ENCODE peak calls at places on chromosome 11, in six cellular contexts. O is activated naive CD4-positive, alpha-beta T cell; Z is mucosa of descending colon; M is foreskin fibroblast; C is nephron progenitor cell; P is activated T-helper 9 cell treated with anti-CD3 and anti-CD28 coated beads, Interleukin-2, amount 50 U/mL, for 16 hours. E is an unnamed sample.

GRCh38 chr11:70005107-70005818 is 72.9 kb upstream of the ANO1 start:
- DNase-seq in O (no peak), Z (no peak), M (peak; percentile 64), C (no peak), P (no peak), E (no peak)

GRCh38 chr11:11463397-11463796 is 110.3 kb upstream of the CSNK2A3 start:
- DNase-seq in O (no peak), Z (no peak), M (peak; percentile 61), C (peak; percentile 60), P (no peak), E (no peak)

GRCh38 chr11:105456950-105457349 is 152.9 kb upstream of the GRIA4 start:
- DNase-seq in O (no peak), Z (no peak), M (no peak), C (no peak), P (no peak), E (peak; percentile 17)

GRCh38 chr11:22711880-22712279 is 45.5 kb downstream of the GAS2 start:
- DNase-seq in O (no peak), Z (peak; percentile 86), M (no peak), C (no peak), P (no peak), E (no peak)

GRCh38 chr11:93871521-93871920 is 21.1 kb upstream of the VSTM5 start:
- DNase-seq in O (no peak), Z (no peak), M (no peak), C (no peak), P (no peak), E (no peak)

GRCh38 chr11:47377571-47378010 is 756 bp downstream of the SPI1 start:
- DNase-seq in O (no peak), Z (no peak), M (no peak), C (no peak), P (no peak), E (no peak)

GRCh38 chr11:132650969-132651720 is 881.2 kb downstream of the OPCML start:
- DNase-seq in O (no peak), Z (no peak), M (no peak), C (no peak), P (no peak), E (no peak)

GRCh38 chr11:63882555-63883242 is 34.3 kb downstream of the RCOR2 start:
- DNase-seq in O (no peak), Z (no peak), M (no peak), C (no peak), P (no peak), E (peak; percentile 73)

GRCh38 chr11:35178067-35178805 is 39.3 kb downstream of the CD44 start:
- DNase-seq in O (no peak), Z (no peak), M (no peak), C (no peak), P (no peak), E (no peak)

GRCh38 chr11:3135491-3136440 is 29.3 kb downstream of the OSBPL5 start:
- DNase-seq in O (no peak), Z (no peak), M (no peak), C (peak; percentile 10), P (no peak), E (peak; percentile 58)

GRCh38 chr11:91660036-91660435 is 564.6 kb upstream of the FAT3 start:
- DNase-seq in O (no peak), Z (no peak), M (no peak), C (no peak), P (no peak), E (no peak)

GRCh38 chr11:74085542-74085892 is 76.6 kb upstream of the UCP3 start:
- DNase-seq in O (no peak), Z (peak; percentile 16), M (peak; percentile 17), C (no peak), P (no peak), E (no peak)

GRCh38 chr11:107859459-107860239 is 1.1 kb upstream of the SLC35F2 start:
- DNase-seq in O (no peak), Z (peak; percentile 79), M (peak; percentile 49), C (peak; percentile 20), P (peak; percentile 13), E (peak; percentile 53)

GRCh38 chr11:33936745-33937612 is 45.1 kb upstream of the LMO2 start:
- DNase-seq in O (no peak), Z (peak; percentile 12), M (peak; percentile 59), C (no peak), P (no peak), E (no peak)

GRCh38 chr11:79925570-79925969 is 484.7 kb upstream of the TENM4 start:
- DNase-seq in O (no peak), Z (no peak), M (no peak), C (no peak), P (no peak), E (no peak)

GRCh38 chr11:125603207-125603606 is 10.6 kb downstream of the STT3A start:
- DNase-seq in O (no peak), Z (no peak), M (no peak), C (no peak), P (no peak), E (no peak)

GRCh38 chr11:11382858-11383532 is 29.9 kb upstream of the CSNK2A3 start:
- DNase-seq in O (no peak), Z (no peak), M (peak; percentile 31), C (no peak), P (no peak), E (no peak)

GRCh38 chr11:115893701-115894100 is 389.5 kb upstream of the CADM1 start:
- DNase-seq in O (no peak), Z (no peak), M (no peak), C (no peak), P (no peak), E (no peak)

GRCh38 chr11:65126624-65127274 is 4.6 kb downstream of the MRPL49 start:
- DNase-seq in O (no peak), Z (no peak), M (no peak), C (no peak), P (no peak), E (no peak)

GRCh38 chr11:67453816-67454732 is 1.1 kb upstream of the CABP4 start:
- DNase-seq in O (no peak), Z (no peak), M (no peak), C (no peak), P (no peak), E (no peak)

GRCh38 chr11:42179211-42179610 is 719.8 kb upstream of the LRRC4C start:
- DNase-seq in O (no peak), Z (no peak), M (no peak), C (no peak), P (no peak), E (no peak)

GRCh38 chr11:124172076-124172475 is 11.1 kb upstream of the OR10D3 start:
- DNase-seq in O (no peak), Z (no peak), M (no peak), C (no peak), P (no peak), E (no peak)

GRCh38 chr11:79100093-79100704 is 340.6 kb downstream of the TENM4 start:
- DNase-seq in O (no peak), Z (peak; percentile 44), M (peak; percentile 78), C (peak; percentile 49), P (no peak), E (peak; percentile 78)

GRCh38 chr11:29985248-29985647 is 31.6 kb downstream of the KCNA4 start:
- DNase-seq in O (no peak), Z (no peak), M (no peak), C (no peak), P (no peak), E (no peak)

GRCh38 chr11:43922295-43922648 is 20.2 kb upstream of the C11orf96 start:
- DNase-seq in O (no peak), Z (no peak), M (peak; percentile 9), C (no peak), P (no peak), E (no peak)

GRCh38 chr11:36501236-36501635 is 8.8 kb downstream of the TRAF6 start:
- DNase-seq in O (no peak), Z (no peak), M (peak; percentile 20), C (no peak), P (no peak), E (no peak)

GRCh38 chr11:2587132-2587930 is 112.5 kb downstream of the KCNQ1OT1 start:
- DNase-seq in O (no peak), Z (no peak), M (no peak), C (no peak), P (no peak), E (peak; percentile 3)

GRCh38 chr11:69372589-69373250 is 78.8 kb downstream of the MYEOV start:
- DNase-seq in O (no peak), Z (no peak), M (no peak), C (no peak), P (no peak), E (no peak)

GRCh38 chr11:79082280-79082679 is 358.6 kb downstream of the TENM4 start:
- DNase-seq in O (no peak), Z (no peak), M (no peak), C (no peak), P (no peak), E (no peak)

GRCh38 chr11:43923327-43924111 is 18.9 kb upstream of the C11orf96 start:
- DNase-seq in O (no peak), Z (no peak), M (peak; percentile 85), C (peak; percentile 40), P (no peak), E (peak; percentile 53)

GRCh38 chr11:44498524-44498923 is 66.9 kb upstream of the CD82 start:
- DNase-seq in O (no peak), Z (no peak), M (no peak), C (no peak), P (no peak), E (no peak)